ENCODE peak calls at places on chromosomes 12 and 14, in seven cellular contexts. One of them, this sample, is unnamed.

GRCh38 chr14:21043387-21044105 is 1.4 kb downstream of the RNASE7 start:
- DNase-seq in pancreas: no peak
- DNase-seq in AG04450: no peak
- DNase-seq in psoas muscle: no peak
- DNase-seq in neural progenitor cell: no peak
- DNase-seq in Peyer's patch: no peak
- DNase-seq in bronchial epithelial cell: no peak
- DNase-seq in this sample: no peak

GRCh38 chr14:106831322-106831720 is 1304.9 kb downstream of the TMEM121 start:
- DNase-seq in AG04450: no peak
- DNase-seq in pancreas: no peak
- DNase-seq in bronchial epithelial cell: no peak
- DNase-seq in neural progenitor cell: no peak
- DNase-seq in Peyer's patch: peak; percentile 53
- DNase-seq in psoas muscle: no peak
- DNase-seq in this sample: no peak

GRCh38 chr14:99159341-99160340 is 112.4 kb downstream of the BCL11B start:
- DNase-seq in Peyer's patch: no peak
- DNase-seq in AG04450: no peak
- DNase-seq in neural progenitor cell: no peak
- DNase-seq in bronchial epithelial cell: no peak
- DNase-seq in pancreas: no peak
- DNase-seq in psoas muscle: no peak
- DNase-seq in this sample: no peak

GRCh38 chr12:14564336-14564959 is 3.2 kb downstream of the PLBD1 start:
- DNase-seq in neural progenitor cell: no peak
- DNase-seq in psoas muscle: no peak
- DNase-seq in bronchial epithelial cell: no peak
- DNase-seq in Peyer's patch: no peak
- DNase-seq in AG04450: no peak
- DNase-seq in pancreas: no peak
- DNase-seq in this sample: no peak

GRCh38 chr12:40144023-40144422 is 38.1 kb upstream of the SLC2A13 start:
- DNase-seq in neural progenitor cell: no peak
- DNase-seq in psoas muscle: no peak
- DNase-seq in bronchial epithelial cell: no peak
- DNase-seq in AG04450: no peak
- DNase-seq in Peyer's patch: no peak
- DNase-seq in pancreas: peak; percentile 22
- DNase-seq in this sample: no peak

GRCh38 chr12:58877243-58877743 is 43.0 kb downstream of the LRIG3 start:
- DNase-seq in AG04450: peak; percentile 97
- DNase-seq in bronchial epithelial cell: peak; percentile 100
- DNase-seq in Peyer's patch: no peak
- DNase-seq in pancreas: peak; percentile 83
- DNase-seq in psoas muscle: no peak
- DNase-seq in neural progenitor cell: no peak
- DNase-seq in this sample: no peak

GRCh38 chr14:30069536-30069935 is 141.9 kb upstream of the PRKD1 start:
- DNase-seq in psoas muscle: no peak
- DNase-seq in neural progenitor cell: no peak
- DNase-seq in bronchial epithelial cell: no peak
- DNase-seq in pancreas: no peak
- DNase-seq in Peyer's patch: no peak
- DNase-seq in AG04450: no peak
- DNase-seq in this sample: no peak

GRCh38 chr14:22482782-22483553 is 106.1 kb downstream of the DAD1 start:
- DNase-seq in Peyer's patch: no peak
- DNase-seq in AG04450: no peak
- DNase-seq in bronchial epithelial cell: no peak
- DNase-seq in pancreas: no peak
- DNase-seq in psoas muscle: no peak
- DNase-seq in neural progenitor cell: no peak
- DNase-seq in this sample: no peak

GRCh38 chr12:93094988-93095737 is 166.1 kb upstream of the EEA1 start:
- DNase-seq in psoas muscle: no peak
- DNase-seq in bronchial epithelial cell: no peak
- DNase-seq in Peyer's patch: peak; percentile 17
- DNase-seq in AG04450: no peak
- DNase-seq in neural progenitor cell: no peak
- DNase-seq in pancreas: no peak
- DNase-seq in this sample: no peak

DNA sequence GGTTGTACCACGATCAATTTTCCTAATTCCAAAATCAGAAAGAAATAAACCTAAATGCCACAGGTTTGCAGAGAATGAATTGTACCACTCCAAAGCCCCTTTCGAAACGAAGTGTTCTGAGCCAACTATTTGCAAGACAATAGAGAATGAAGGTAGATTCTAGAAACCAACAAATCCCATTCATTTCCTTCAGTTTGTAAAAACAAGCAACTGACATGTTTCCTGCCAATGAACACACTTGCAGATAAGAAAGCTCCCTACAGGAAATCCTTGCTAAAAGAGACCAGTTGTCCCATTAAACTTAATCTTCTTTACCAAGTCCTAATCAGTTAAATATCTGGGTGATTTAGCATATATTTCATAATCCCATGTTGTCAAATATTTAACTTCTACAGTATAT is 198.4 kb upstream of the FOXN3 start:
- DNase-seq in AG04450: no peak
- DNase-seq in bronchial epithelial cell: no peak
- DNase-seq in psoas muscle: no peak
- DNase-seq in pancreas: no peak
- DNase-seq in Peyer's patch: no peak
- DNase-seq in neural progenitor cell: no peak
- DNase-seq in this sample: no peak
- H3K4me3 ChIP-seq in AG04450: no peak overlapping the region
- H3K4me3 ChIP-seq in bronchial epithelial cell: no peak overlapping the region
- H3K4me3 ChIP-seq in psoas muscle: no peak overlapping the region
- H3K4me3 ChIP-seq in pancreas: no peak overlapping the region
- H3K4me3 ChIP-seq in Peyer's patch: no peak overlapping the region
- H3K4me3 ChIP-seq in neural progenitor cell: peak overlapping the region; percentile 14
- H3K4me3 ChIP-seq in this sample: no peak overlapping the region

GRCh38 chr12:2652401-2653081 is 142.2 kb upstream of the FKBP4 start:
- DNase-seq in neural progenitor cell: peak; percentile 51
- DNase-seq in psoas muscle: no peak
- DNase-seq in pancreas: peak; percentile 10
- DNase-seq in bronchial epithelial cell: no peak
- DNase-seq in AG04450: no peak
- DNase-seq in Peyer's patch: no peak
- DNase-seq in this sample: no peak

GRCh38 chr12:2652011-2652400 is 142.8 kb upstream of the FKBP4 start:
- DNase-seq in psoas muscle: no peak
- DNase-seq in pancreas: peak; percentile 8
- DNase-seq in neural progenitor cell: no peak
- DNase-seq in Peyer's patch: no peak
- DNase-seq in bronchial epithelial cell: no peak
- DNase-seq in AG04450: no peak
- DNase-seq in this sample: no peak

GRCh38 chr12:2654311-2654710 is 140.5 kb upstream of the FKBP4 start:
- DNase-seq in pancreas: no peak
- DNase-seq in psoas muscle: no peak
- DNase-seq in AG04450: no peak
- DNase-seq in Peyer's patch: no peak
- DNase-seq in bronchial epithelial cell: no peak
- DNase-seq in neural progenitor cell: no peak
- DNase-seq in this sample: no peak

GRCh38 chr12:2653461-2653965 is 141.3 kb upstream of the FKBP4 start:
- DNase-seq in AG04450: no peak
- DNase-seq in pancreas: no peak
- DNase-seq in Peyer's patch: no peak
- DNase-seq in neural progenitor cell: no peak
- DNase-seq in psoas muscle: no peak
- DNase-seq in bronchial epithelial cell: no peak
- DNase-seq in this sample: no peak

DNA sequence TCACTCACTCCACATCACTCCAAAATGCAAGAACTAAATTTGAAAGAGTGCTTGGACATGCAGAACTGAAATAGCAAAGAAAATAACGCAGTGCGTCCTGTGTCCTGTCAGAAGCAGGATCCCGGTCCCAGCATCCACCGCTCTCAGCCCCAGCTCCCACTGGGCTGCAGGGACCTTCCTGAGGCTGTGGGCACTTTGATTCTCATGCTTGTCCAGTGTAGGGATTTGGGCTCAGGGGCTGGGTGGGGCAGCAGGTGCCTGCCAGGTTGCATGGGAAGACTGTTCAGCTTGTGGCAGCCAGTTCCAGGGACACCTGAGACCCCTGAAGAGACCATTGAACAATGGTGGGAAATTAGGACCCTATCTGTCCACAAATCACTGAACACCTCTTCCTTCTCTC is 140.0 kb upstream of the FKBP4 start:
- DNase-seq in AG04450: no peak
- DNase-seq in pancreas: no peak
- DNase-seq in psoas muscle: no peak
- DNase-seq in Peyer's patch: no peak
- DNase-seq in bronchial epithelial cell: no peak
- DNase-seq in neural progenitor cell: no peak
- DNase-seq in this sample: no peak
- H3K4me3 ChIP-seq in AG04450: no peak overlapping the region
- H3K4me3 ChIP-seq in pancreas: no peak overlapping the region
- H3K4me3 ChIP-seq in psoas muscle: no peak overlapping the region
- H3K4me3 ChIP-seq in Peyer's patch: no peak overlapping the region
- H3K4me3 ChIP-seq in bronchial epithelial cell: no peak overlapping the region
- H3K4me3 ChIP-seq in neural progenitor cell: no peak overlapping the region
- H3K4me3 ChIP-seq in this sample: no peak overlapping the region

DNA sequence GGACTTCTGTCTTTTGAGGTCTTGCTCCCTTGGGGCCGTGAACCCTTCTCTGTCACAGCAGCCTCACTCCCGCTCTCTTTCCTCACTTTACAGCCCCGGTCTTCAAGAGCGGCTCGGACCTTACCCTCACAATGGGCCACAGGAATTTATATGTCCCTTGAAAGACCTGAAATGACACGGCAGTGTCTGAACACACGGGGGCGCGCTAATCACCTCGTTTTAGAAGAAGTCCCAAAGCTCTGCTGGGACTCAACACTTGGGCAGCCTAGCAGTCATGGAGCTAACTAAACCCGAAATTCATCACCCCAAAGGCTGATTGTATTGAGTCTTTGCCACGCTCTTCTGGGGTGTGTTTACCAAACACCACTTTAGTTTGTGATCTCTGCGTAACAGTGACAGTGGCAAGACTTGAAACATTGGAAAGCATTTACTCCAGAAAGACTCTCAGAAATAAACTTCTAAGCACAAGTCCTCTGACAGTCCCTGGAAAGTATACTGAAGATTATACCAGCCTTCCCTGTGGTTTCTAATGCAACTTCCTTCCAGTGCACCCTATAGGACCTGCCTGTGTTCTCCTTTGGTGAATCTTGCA is 29.0 kb downstream of the SERPINA11 start:
- DNase-seq in AG04450: no peak
- DNase-seq in bronchial epithelial cell: peak; percentile 62
- DNase-seq in pancreas: peak; percentile 59
- DNase-seq in Peyer's patch: peak; percentile 18
- DNase-seq in neural progenitor cell: peak; percentile 89
- DNase-seq in psoas muscle: peak; percentile 76
- DNase-seq in this sample: peak; percentile 2
- H3K4me3 ChIP-seq in AG04450: peak overlapping the region; percentile 10
- H3K4me3 ChIP-seq in bronchial epithelial cell: no peak overlapping the region
- H3K4me3 ChIP-seq in pancreas: no peak overlapping the region
- H3K4me3 ChIP-seq in Peyer's patch: no peak overlapping the region
- H3K4me3 ChIP-seq in neural progenitor cell: no peak overlapping the region
- H3K4me3 ChIP-seq in psoas muscle: no peak overlapping the region
- H3K4me3 ChIP-seq in this sample: no peak overlapping the region

DNA sequence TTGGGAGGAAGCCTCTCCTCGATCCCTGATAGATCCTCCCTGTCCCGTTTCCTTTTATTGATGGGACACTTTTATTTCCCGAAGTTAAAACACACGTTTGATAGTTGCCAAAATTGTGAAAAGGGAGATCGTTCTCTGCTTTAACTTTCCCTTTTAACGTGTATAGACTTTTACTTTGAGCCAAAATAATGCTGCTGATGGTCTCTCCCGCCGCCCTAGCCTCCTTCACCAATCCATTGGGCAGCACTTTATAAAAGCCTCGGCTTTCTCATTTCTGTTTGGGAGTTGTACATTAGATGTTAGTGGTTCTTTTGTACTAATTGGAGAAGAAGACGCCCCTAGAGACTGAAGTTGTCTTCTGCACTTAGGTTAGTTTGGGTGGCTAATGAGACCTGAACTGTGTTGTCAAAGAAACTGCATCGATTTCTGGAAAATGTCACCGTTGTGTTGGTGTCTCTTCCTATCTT is 1.4 kb downstream of the TMTC2 start:
- DNase-seq in psoas muscle: no peak
- DNase-seq in Peyer's patch: no peak
- DNase-seq in AG04450: no peak
- DNase-seq in neural progenitor cell: peak; percentile 38
- DNase-seq in pancreas: no peak
- DNase-seq in bronchial epithelial cell: peak; percentile 21
- DNase-seq in this sample: no peak
- H3K4me3 ChIP-seq in psoas muscle: peak overlapping the region; percentile 89
- H3K4me3 ChIP-seq in Peyer's patch: peak overlapping the region; percentile 65
- H3K4me3 ChIP-seq in AG04450: peak overlapping the region; percentile 91
- H3K4me3 ChIP-seq in neural progenitor cell: peak overlapping the region; percentile 95
- H3K4me3 ChIP-seq in pancreas: peak overlapping the region; percentile 81
- H3K4me3 ChIP-seq in bronchial epithelial cell: peak overlapping the region; percentile 73
- H3K4me3 ChIP-seq in this sample: peak overlapping the region; percentile 81

DNA sequence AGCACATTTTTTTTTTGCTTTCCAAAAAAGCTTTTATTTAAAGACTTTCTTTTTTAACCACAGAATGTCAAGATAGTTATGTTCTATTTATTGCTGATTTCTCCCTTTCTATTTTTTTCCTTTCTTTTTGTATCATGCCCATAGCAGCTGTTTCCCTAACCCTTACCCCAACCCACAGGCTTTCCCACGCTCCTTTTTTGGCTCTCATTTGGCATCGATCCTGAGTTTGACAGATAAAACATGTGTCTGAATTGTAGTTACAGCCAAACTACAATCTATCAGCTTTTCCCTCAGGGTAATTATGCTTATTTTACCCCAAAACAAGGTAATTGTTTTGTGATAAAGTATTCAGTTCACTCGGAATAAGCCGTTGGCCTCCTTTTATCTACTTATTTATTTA is 46.7 kb downstream of the PDE3A start:
- DNase-seq in Peyer's patch: no peak
- DNase-seq in pancreas: no peak
- DNase-seq in bronchial epithelial cell: no peak
- DNase-seq in neural progenitor cell: no peak
- DNase-seq in AG04450: no peak
- DNase-seq in psoas muscle: no peak
- DNase-seq in this sample: no peak
- H3K4me3 ChIP-seq in Peyer's patch: no peak overlapping the region
- H3K4me3 ChIP-seq in pancreas: no peak overlapping the region
- H3K4me3 ChIP-seq in bronchial epithelial cell: no peak overlapping the region
- H3K4me3 ChIP-seq in neural progenitor cell: no peak overlapping the region
- H3K4me3 ChIP-seq in AG04450: no peak overlapping the region
- H3K4me3 ChIP-seq in psoas muscle: peak overlapping the region; percentile 13
- H3K4me3 ChIP-seq in this sample: peak overlapping the region; percentile 34

This sample was measured in thoracic aorta.